ENCODE peak calls at places on chromosomes 7 and 10, in six cellular contexts. I is adipocyte, H is kidney epithelial cell, O is foreskin fibroblast, M is astrocyte of the spinal cord, W is AG09309. C is an unnamed sample.

GRCh38 chr7:108972009-108972408 is 402.3 kb downstream of the DNAJB9 start:
- DNase-seq in I (no peak), H (no peak), O (no peak), M (peak), W (no peak), C (no peak)

GRCh38 chr7:93407239-93407638 is 167.3 kb downstream of the CALCR start:
- DNase-seq in I (no peak), H (no peak), O (no peak), M (no peak), W (no peak), C (no peak)

GRCh38 chr7:47327698-47328391 is 254.1 kb downstream of the TNS3 start:
- DNase-seq in I (peak), H (no peak), O (peak), M (peak), W (peak), C (no peak)

GRCh38 chr10:48364659-48365405 is 58.4 kb downstream of the MAPK8 start:
- DNase-seq in I (peak), H (no peak), O (peak), M (peak), W (no peak), C (no peak)

GRCh38 chr7:116398672-116399071 is 100.9 kb upstream of the CAV2 start:
- DNase-seq in I (no peak), H (no peak), O (no peak), M (no peak), W (no peak), C (no peak)

GRCh38 chr7:95101422-95101821 is 194.0 kb downstream of the PPP1R9A start:
- DNase-seq in I (no peak), H (no peak), O (no peak), M (no peak), W (no peak), C (no peak)

GRCh38 chr10:112115781-112116385 is 67.7 kb downstream of the GPAM start:
- DNase-seq in I (peak), H (no peak), O (no peak), M (no peak), W (no peak), C (peak)

GRCh38 chr10:122114156-122114747 is 125.3 kb downstream of the TACC2 start:
- DNase-seq in I (peak), H (no peak), O (no peak), M (peak), W (no peak), C (no peak)

GRCh38 chr10:2146079-2146478 is 408.8 kb upstream of the ADARB2 start:
- DNase-seq in I (no peak), H (no peak), O (no peak), M (no peak), W (no peak), C (peak)

GRCh38 chr10:110414563-110415309 is 83.0 kb upstream of the DUSP5 start:
- DNase-seq in I (no peak), H (peak), O (no peak), M (no peak), W (no peak), C (peak)

GRCh38 chr7:131076032-131076431 is 251.6 kb upstream of the MKLN1 start:
- DNase-seq in I (peak), H (no peak), O (peak), M (peak), W (no peak), C (no peak)

GRCh38 chr10:73655990-73656298 is at the start of gene SYNPO2L:
- DNase-seq in I (no peak), H (no peak), O (no peak), M (no peak), W (no peak), C (no peak)

GRCh38 chr10:131650169-131650705 is 250.6 kb upstream of the PPP2R2D start:
- DNase-seq in I (no peak), H (no peak), O (no peak), M (no peak), W (no peak), C (no peak)

GRCh38 chr7:94240902-94241301 is 153.8 kb upstream of the COL1A2 start:
- DNase-seq in I (no peak), H (no peak), O (no peak), M (peak), W (no peak), C (no peak)

GRCh38 chr10:101110856-101111523 is 20.1 kb upstream of the TLX1 start:
- DNase-seq in I (no peak), H (no peak), O (no peak), M (no peak), W (no peak), C (no peak)

GRCh38 chr7:98251251-98251843 is 685 bp downstream of the TECPR1 start:
- DNase-seq in I (peak), H (no peak), O (no peak), M (no peak), W (no peak), C (peak)

GRCh38 chr7:24049296-24049695 is 234.7 kb upstream of the NPY start:
- DNase-seq in I (no peak), H (no peak), O (no peak), M (no peak), W (no peak), C (no peak)

GRCh38 chr10:25682203-25682950 is 251.7 kb upstream of the MYO3A start:
- DNase-seq in I (no peak), H (no peak), O (no peak), M (peak), W (no peak), C (no peak)

GRCh38 chr7:151008511-151009323 is 15.6 kb downstream of the ATG9B start:
- DNase-seq in I (peak), H (no peak), O (no peak), M (no peak), W (no peak), C (peak)

GRCh38 chr7:67371429-67372305 is 375.0 kb downstream of the TYW1 start:
- DNase-seq in I (peak), H (peak), O (peak), M (peak), W (peak), C (peak)

GRCh38 chr10:58457761-58458616 is 54.7 kb upstream of the BICC1 start:
- DNase-seq in I (peak), H (no peak), O (peak), M (peak), W (peak), C (no peak)

GRCh38 chr10:1163204-1163660 is 107.0 kb downstream of the WDR37 start:
- DNase-seq in I (no peak), H (no peak), O (no peak), M (no peak), W (no peak), C (no peak)

GRCh38 chr7:46854958-46855473 is 726.9 kb downstream of the TNS3 start:
- DNase-seq in I (peak), H (no peak), O (peak), M (peak), W (peak), C (no peak)

GRCh38 chr7:14210075-14210474 is 220.6 kb upstream of the ETV1 start:
- DNase-seq in I (no peak), H (no peak), O (no peak), M (no peak), W (no peak), C (no peak)

GRCh38 chr10:96334888-96335526 is 23.8 kb downstream of the OPALIN start:
- DNase-seq in I (peak), H (no peak), O (peak), M (peak), W (peak), C (no peak)

GRCh38 chr10:26437637-26438461 is at the start of gene APBB1IP:
- DNase-seq in I (peak), H (no peak), O (no peak), M (no peak), W (peak), C (peak)

GRCh38 chr7:118214051-118214832 is 10.3 kb upstream of the ANKRD7 start:
- DNase-seq in I (peak), H (peak), O (peak), M (peak), W (peak), C (peak)

GRCh38 chr7:47449810-47450586 is 131.9 kb downstream of the TNS3 start:
- DNase-seq in I (peak), H (no peak), O (peak), M (peak), W (peak), C (no peak)

GRCh38 chr10:43683451-43684197 is 34.9 kb upstream of the ZNF32 start:
- DNase-seq in I (peak), H (no peak), O (no peak), M (no peak), W (no peak), C (peak)

GRCh38 chr7:158056761-158057160 is 530.9 kb downstream of the PTPRN2 start:
- DNase-seq in I (no peak), H (no peak), O (no peak), M (no peak), W (no peak), C (no peak)
- H3K4me3 ChIP-seq in I (no peak), H (no peak), O (no peak), M (no peak), W (no peak), C (no peak)

GRCh38 chr10:16519908-16520861 is 1.5 kb downstream of the C1QL3 start:
- DNase-seq in I (no peak), H (no peak), O (no peak), M (no peak), W (no peak), C (no peak)
- H3K4me3 ChIP-seq in I (peak), H (peak), O (no peak), M (no peak), W (no peak), C (no peak)

DNA sequence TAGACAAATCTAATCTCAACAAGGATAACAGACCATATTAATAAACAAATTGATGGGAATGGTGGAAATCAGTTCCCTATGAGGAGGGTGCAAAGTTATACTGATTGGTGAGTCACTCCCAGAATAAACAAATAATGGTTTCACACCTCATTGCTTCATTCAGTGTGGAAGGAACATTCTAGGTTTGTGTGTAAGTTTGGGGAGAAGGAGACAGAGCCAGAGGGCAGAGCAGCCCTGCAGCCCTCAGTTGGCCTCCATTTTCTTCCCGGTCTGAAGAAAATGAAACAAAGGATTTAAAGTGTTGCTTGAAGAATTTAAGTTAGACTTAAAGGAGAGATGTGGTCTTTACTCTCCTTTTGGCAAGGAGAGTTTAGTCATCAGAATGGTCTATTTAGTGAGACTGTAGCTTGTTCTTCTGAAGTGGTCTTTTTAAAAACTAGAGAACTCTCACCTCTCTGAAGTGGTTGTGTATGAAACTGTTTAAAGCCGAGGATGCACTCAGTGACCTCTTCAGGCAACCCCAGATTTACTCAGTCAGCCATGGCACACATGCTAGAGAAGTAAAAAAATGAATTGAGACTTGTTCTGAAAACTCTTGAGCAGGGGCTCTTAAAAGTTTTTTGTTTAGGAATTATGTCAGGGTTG is 27.2 kb downstream of the IKZF1 start:
- DNase-seq in I (no peak), H (peak), O (no peak), M (no peak), W (no peak), C (peak)
- H3K4me3 ChIP-seq in I (no peak), H (no peak), O (no peak), M (no peak), W (no peak), C (peak)

GRCh38 chr7:74082770-74083116 is 861 bp upstream of the LIMK1 start:
- DNase-seq in I (no peak), H (no peak), O (no peak), M (no peak), W (no peak), C (no peak)
- H3K4me3 ChIP-seq in I (no peak), H (no peak), O (no peak), M (no peak), W (no peak), C (peak)

GRCh38 chr10:103820101-103821062 is 35.0 kb downstream of the SH3PXD2A start:
- DNase-seq in I (no peak), H (no peak), O (no peak), M (peak), W (no peak), C (no peak)
- H3K4me3 ChIP-seq in I (no peak), H (no peak), O (no peak), M (no peak), W (no peak), C (no peak)

DNA sequence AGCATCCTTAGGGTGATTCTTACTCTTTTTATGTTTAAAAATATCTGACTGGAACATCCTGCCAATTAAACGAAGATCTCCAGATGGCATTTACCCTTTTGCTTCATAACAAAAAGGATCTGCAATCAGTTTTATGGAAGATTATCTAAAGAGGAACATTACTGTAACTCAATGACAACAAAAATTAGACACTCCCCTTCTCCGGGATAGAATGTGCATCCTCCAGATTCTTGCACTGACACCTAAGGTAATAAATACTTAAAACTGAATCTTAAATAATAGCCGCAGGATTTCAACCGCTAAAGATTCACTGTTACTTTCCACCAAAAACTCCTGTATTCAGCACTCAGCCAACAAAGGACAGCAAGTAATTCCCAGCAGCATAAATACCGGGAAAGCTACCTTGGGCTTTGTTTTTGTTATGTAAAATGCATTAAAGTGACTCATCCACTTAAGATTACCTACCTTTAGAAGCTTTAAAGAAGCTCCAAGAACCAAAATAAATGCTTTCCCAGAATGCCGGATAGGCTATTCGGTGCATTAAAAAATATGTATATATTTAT is 1.6 kb downstream of the CACNA2D1 start:
- DNase-seq in I (peak), H (no peak), O (no peak), M (peak), W (no peak), C (no peak)
- H3K4me3 ChIP-seq in I (peak), H (no peak), O (peak), M (peak), W (peak), C (no peak)

DNA sequence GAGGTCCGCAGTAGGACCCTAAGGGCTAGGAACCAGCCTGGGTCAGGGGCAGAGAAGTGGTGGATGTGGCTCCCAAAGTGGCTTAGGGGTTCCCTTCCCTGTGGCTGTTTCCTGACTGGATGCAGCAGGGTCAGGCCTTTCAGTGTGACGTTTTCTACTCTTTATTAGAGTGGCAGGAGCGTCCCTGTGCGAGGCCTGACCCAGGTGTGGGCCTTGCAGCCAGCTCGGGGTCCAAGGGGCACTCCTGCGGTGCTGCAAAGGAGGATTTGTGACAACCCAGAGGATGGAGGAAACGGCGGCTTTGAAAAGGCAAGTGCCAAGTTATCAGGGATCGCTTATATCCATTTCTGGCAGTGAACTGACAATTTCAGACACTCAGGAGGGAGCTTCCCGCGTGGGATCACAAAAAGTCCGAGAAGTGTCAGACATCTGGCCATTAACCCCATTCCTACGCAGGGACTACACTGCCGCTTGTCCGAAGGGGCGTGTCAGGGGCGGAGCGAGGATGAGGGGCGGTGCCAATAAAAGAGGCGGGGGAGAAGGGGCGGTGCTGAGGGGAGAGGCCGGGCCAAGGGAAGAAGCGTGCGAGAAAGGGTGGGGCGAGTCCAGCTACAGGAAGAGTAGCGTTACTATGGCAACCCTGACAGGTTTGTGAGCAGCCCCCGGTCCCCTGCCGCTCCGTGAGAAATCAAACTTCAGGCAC is 98.8 kb upstream of the ZNF722 start:
- DNase-seq in I (no peak), H (no peak), O (no peak), M (no peak), W (no peak), C (no peak)
- H3K4me3 ChIP-seq in I (peak), H (no peak), O (no peak), M (no peak), W (peak), C (no peak)

C was measured in Jurkat, Clone E6-1.